ENCODE peak calls at places on chromosomes 4 and X, in eight cellular contexts. Z is K562, S is A549, J is HepG2, T is upper lobe of left lung, K is stomach, E is SK-N-SH, F is ovary. I is an unnamed sample.

GRCh38 chr4:20615492-20616136 is 84.6 kb upstream of the PACRGL start:
- DNase-seq in E (no peak), T (no peak), Z (no peak), K (no peak), J (peak; percentile 1), F (no peak), S (no peak), I (no peak)

GRCh38 chrX:108447303-108447702 is 7.7 kb downstream of the COL4A5 start:
- DNase-seq in T (no peak), F (no peak), E (no peak), S (no peak), K (no peak), J (peak; percentile 59), Z (no peak), I (no peak)

GRCh38 chrX:46912673-46913491 is 661 bp downstream of the JADE3 start:
- DNase-seq in J (peak; percentile 39), T (peak; percentile 25), Z (peak; percentile 22), F (peak; percentile 26), E (peak; percentile 86), S (peak; percentile 75), K (peak; percentile 45), I (no peak)

GRCh38 chrX:134623293-134624045 is 34.8 kb downstream of the PLAC1 start:
- DNase-seq in T (no peak), F (no peak), K (no peak), S (no peak), Z (no peak), J (no peak), E (no peak), I (no peak)

GRCh38 chrX:26952213-26952612 is 510.9 kb downstream of the PPP4R3C start:
- DNase-seq in K (no peak), S (no peak), F (no peak), T (no peak), E (no peak), Z (no peak), J (no peak), I (no peak)

GRCh38 chrX:65581661-65582339 is 47.2 kb upstream of the LAS1L start:
- DNase-seq in T (peak; percentile 69), F (peak; percentile 74), S (peak; percentile 59), J (peak; percentile 26), Z (peak; percentile 60), E (peak; percentile 57), K (peak; percentile 65), I (peak; percentile 63)

GRCh38 chr4:31674313-31674947 is 954.3 kb downstream of the PCDH7 start:
- DNase-seq in J (no peak), Z (no peak), T (no peak), K (no peak), E (peak; percentile 26), F (no peak), S (no peak), I (no peak)

GRCh38 chrX:2313864-2314646 is 186.7 kb downstream of the DHRSX start:
- DNase-seq in K (no peak), S (no peak), T (no peak), F (no peak), J (no peak), Z (no peak), E (no peak), I (no peak)

GRCh38 chr4:1903035-1903434 is 31.8 kb downstream of the NSD2 start:
- DNase-seq in E (no peak), F (no peak), S (no peak), T (no peak), J (no peak), Z (no peak), K (no peak), I (no peak)

GRCh38 chr4:87042221-87042620 is 107.4 kb downstream of the AFF1 start:
- DNase-seq in T (no peak), J (no peak), K (no peak), F (no peak), E (no peak), S (no peak), Z (no peak), I (no peak)

GRCh38 chr4:87042986-87043820 is 108.4 kb downstream of the AFF1 start:
- DNase-seq in F (no peak), S (no peak), J (no peak), T (no peak), Z (no peak), E (no peak), K (no peak), I (no peak)

GRCh38 chr4:87046111-87046510 is 111.3 kb downstream of the AFF1 start:
- DNase-seq in Z (no peak), K (no peak), S (no peak), J (no peak), F (no peak), E (no peak), T (no peak), I (no peak)

GRCh38 chr4:87045659-87046058 is 110.8 kb downstream of the AFF1 start:
- DNase-seq in K (no peak), J (no peak), S (no peak), Z (no peak), E (no peak), F (no peak), T (no peak), I (no peak)

DNA sequence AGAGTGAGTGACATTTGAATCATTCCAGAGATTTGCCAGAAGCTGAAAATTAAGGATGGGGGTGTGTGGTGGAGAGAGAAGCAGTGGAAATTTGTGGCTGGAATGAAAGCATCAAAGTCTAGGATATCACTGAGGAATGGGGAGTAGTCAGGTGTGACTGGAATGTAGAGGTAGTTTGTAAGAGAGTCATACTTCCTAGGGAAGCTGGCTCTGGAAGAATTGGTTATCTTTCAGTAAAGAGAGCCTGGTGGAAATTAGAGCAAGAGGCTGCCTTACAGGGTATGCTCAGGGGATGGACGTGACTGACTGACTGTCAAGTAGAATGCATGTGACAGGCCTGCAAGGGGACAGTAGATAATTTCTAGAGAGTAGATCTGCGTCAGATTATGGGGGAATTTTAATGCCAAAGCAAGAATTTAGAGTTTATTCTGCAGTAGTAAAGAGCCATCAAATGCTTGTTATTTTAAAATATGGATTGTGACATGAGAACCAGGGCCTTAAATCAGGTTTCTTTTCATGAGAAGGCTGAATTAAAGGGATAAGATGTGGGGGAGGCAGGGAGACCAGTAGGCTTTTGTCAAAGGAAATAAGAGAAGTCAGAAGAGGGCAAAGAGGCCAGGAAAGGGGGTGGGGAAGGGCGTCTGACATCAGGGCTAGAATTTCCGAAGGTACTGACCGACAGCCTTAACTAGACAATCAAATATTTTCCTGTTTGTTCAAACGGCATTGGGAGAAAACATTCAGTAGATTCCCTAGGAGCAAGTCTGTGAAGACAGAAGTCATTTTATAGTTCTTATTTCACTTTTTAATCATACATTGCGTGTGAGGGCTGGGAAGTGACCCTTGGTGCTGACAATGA is 109.9 kb downstream of the AFF1 start:
- DNase-seq in K (no peak), F (no peak), T (no peak), S (no peak), E (peak; percentile 43), J (no peak), Z (no peak), I (no peak)
- H3K27ac ChIP-seq in K (peak overlapping the region; percentile 86), F (peak overlapping the region; percentile 23), T (peak overlapping the region; percentile 79), S (no peak overlapping the region), E (peak overlapping the region; percentile 28), J (no peak overlapping the region), Z (no peak overlapping the region), I (peak overlapping the region; percentile 84)

GRCh38 chr4:162201673-162202072 is 37.9 kb upstream of the FSTL5 start:
- DNase-seq in J (no peak), T (no peak), E (no peak), Z (no peak), K (no peak), S (no peak), F (no peak), I (no peak)
- TF ChIP-seq EP300 in J (no peak), T (no peak), E (no peak), Z (no peak), K (no peak), S (no peak), F (no peak), I (no peak)

GRCh38 chr4:5421416-5421815 is 286.9 kb downstream of the EVC2 start:
- DNase-seq in J (no peak), K (no peak), Z (no peak), T (no peak), E (no peak), S (no peak), F (no peak), I (no peak)

GRCh38 chr4:5423670-5424069 is 284.7 kb downstream of the EVC2 start:
- DNase-seq in K (no peak), F (no peak), Z (no peak), E (no peak), T (no peak), S (no peak), J (no peak), I (no peak)

GRCh38 chr4:5424901-5425300 is 283.5 kb downstream of the EVC2 start:
- DNase-seq in F (no peak), E (no peak), S (no peak), Z (no peak), T (no peak), J (no peak), K (no peak), I (no peak)

GRCh38 chr4:5420266-5420665 is 288.1 kb downstream of the EVC2 start:
- DNase-seq in Z (no peak), F (no peak), T (no peak), K (no peak), J (no peak), E (no peak), S (no peak), I (no peak)

DNA sequence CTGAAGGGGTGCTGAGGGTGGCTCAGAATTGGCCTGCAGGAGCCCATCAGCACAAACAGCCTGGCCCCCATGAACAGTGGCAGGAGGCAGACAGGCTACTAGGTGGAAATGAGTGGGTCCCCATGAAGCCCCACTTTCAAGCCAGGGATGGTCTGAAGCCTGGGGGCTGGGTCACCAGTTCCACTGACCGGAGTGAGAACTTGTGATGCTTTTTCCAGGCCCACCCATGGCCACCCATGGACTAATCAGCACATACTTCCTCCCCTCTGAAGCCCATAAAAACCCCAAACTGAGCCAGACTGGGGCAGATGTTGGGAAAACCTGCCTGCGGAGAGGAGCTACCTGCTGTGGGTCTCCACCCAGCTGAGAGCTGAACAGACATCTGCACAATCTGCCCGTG is 284.1 kb downstream of the EVC2 start:
- DNase-seq in Z (no peak), J (no peak), K (no peak), S (no peak), T (no peak), E (no peak), F (no peak), I (no peak)
- H3K4me3 ChIP-seq in Z (no peak overlapping the region), J (no peak overlapping the region), K (no peak overlapping the region), S (no peak overlapping the region), T (no peak overlapping the region), E (no peak overlapping the region), F (no peak overlapping the region), I (no peak overlapping the region)

GRCh38 chr4:111404673-111405072 is 740.6 kb upstream of the FAM241A start:
- DNase-seq in J (no peak), Z (no peak), E (no peak), T (no peak), K (no peak), F (no peak), S (no peak), I (no peak)

GRCh38 chr4:111406036-111406435 is 739.2 kb upstream of the FAM241A start:
- DNase-seq in Z (no peak), S (no peak), K (no peak), T (no peak), F (no peak), J (no peak), E (no peak), I (no peak)

DNA sequence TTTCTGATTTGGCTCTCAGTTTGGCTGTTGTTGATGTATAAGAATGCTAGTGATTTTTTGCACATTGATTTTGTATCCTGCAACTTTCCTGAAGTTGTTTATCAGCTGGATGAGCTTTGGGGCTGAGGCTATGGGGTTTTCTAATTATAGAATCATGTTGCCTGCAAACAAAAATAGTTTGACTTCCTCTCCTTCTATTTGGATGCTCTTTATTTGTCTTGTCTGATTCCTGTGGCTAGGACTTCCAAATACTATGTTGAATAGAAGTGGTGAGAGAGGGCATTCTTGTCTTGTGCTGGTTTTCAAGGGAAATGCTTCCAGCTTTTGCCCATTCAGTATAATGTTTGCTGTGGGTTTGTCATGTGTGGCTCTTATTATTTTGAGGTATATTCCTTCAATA is 734.7 kb upstream of the FAM241A start:
- DNase-seq in J (no peak), K (no peak), Z (no peak), S (no peak), F (no peak), T (no peak), E (no peak), I (no peak)
- H3K27ac ChIP-seq in J (no peak overlapping the region), K (no peak overlapping the region), Z (no peak overlapping the region), S (no peak overlapping the region), F (no peak overlapping the region), T (no peak overlapping the region), E (no peak overlapping the region), I (no peak overlapping the region)

I was measured in tibial nerve.